ENCODE peak calls at places on chromosomes 1 and 21, in eight cellular contexts. O is pancreas, K is kidney epithelial cell, H is IMR-90, V is ovary, G is suprapubic skin, M is breast epithelium, I is colonic mucosa. J is an unnamed sample.

GRCh38 chr1:165892935-165893334 is 65.5 kb downstream of the UCK2 start:
- DNase-seq in G (no peak), V (no peak), K (no peak), O (no peak), M (no peak), H (no peak), I (no peak), J (no peak)

GRCh38 chr1:245965398-245965797 is 541.7 kb downstream of the SMYD3 start:
- DNase-seq in G (no peak), V (no peak), M (no peak), O (no peak), H (no peak), K (no peak), I (no peak), J (no peak)

GRCh38 chr1:914253-914890 is 9.4 kb upstream of the SAMD11 start:
- DNase-seq in I (no peak), V (no peak), H (no peak), O (peak; percentile 54), K (no peak), G (peak; percentile 45), M (no peak), J (no peak)

GRCh38 chr1:5937373-5937857 is 54.8 kb downstream of the NPHP4 start:
- DNase-seq in H (no peak), K (no peak), V (no peak), I (no peak), G (no peak), O (no peak), M (no peak), J (no peak)

GRCh38 chr1:22778842-22779520 is 68.3 kb downstream of the EPHB2 start:
- DNase-seq in I (no peak), M (no peak), V (peak; percentile 83), G (no peak), O (no peak), H (no peak), K (no peak), J (no peak)

GRCh38 chr21:41651830-41652229 is 115.0 kb downstream of the RIPK4 start:
- DNase-seq in M (no peak), K (no peak), V (no peak), G (peak; percentile 42), O (no peak), I (no peak), H (peak; percentile 46), J (no peak)

GRCh38 chr1:243447342-243447741 is 191.5 kb downstream of the SDCCAG8 start:
- DNase-seq in M (no peak), I (no peak), K (no peak), G (no peak), V (no peak), O (no peak), H (peak; percentile 62), J (no peak)

GRCh38 chr1:25031966-25032667 is 102.0 kb upstream of the RUNX3 start:
- DNase-seq in K (no peak), H (peak; percentile 63), O (no peak), I (no peak), G (no peak), M (no peak), V (no peak), J (no peak)

GRCh38 chr1:205849619-205850355 is at the start of gene PM20D1:
- DNase-seq in K (peak; percentile 87), H (peak; percentile 69), I (peak; percentile 72), O (peak; percentile 74), V (peak; percentile 79), M (peak; percentile 52), G (peak; percentile 84), J (peak; percentile 20)

GRCh38 chr21:29233611-29234540 is 64.8 kb upstream of the BACH1 start:
- DNase-seq in M (no peak), O (no peak), K (no peak), V (no peak), I (no peak), H (no peak), G (no peak), J (no peak)

GRCh38 chr1:50368179-50369007 is 54.9 kb downstream of the DMRTA2 start:
- DNase-seq in K (no peak), G (no peak), V (peak; percentile 44), M (no peak), H (peak; percentile 6), I (peak; percentile 48), O (peak; percentile 80), J (peak; percentile 2)

GRCh38 chr1:115320368-115320767 is 17.7 kb downstream of the NGF start:
- DNase-seq in I (no peak), G (no peak), H (no peak), V (no peak), M (no peak), O (no peak), K (no peak), J (no peak)

GRCh38 chr1:232334811-232335210 is 295.1 kb downstream of the SIPA1L2 start:
- DNase-seq in O (no peak), M (peak; percentile 54), H (no peak), I (no peak), G (no peak), K (no peak), V (no peak), J (no peak)

GRCh38 chr1:181319903-181320302 is 163.4 kb upstream of the CACNA1E start:
- DNase-seq in V (no peak), O (no peak), M (no peak), I (no peak), G (no peak), H (no peak), K (no peak), J (no peak)

GRCh38 chr1:108750476-108751191 is 4.2 kb downstream of the STXBP3 start:
- DNase-seq in M (no peak), V (no peak), O (no peak), K (peak; percentile 51), G (no peak), H (no peak), I (no peak), J (peak; percentile 12)

GRCh38 chr1:148307583-148308185 is 155.6 kb upstream of the NBPF11 start:
- DNase-seq in G (no peak), O (no peak), V (no peak), H (no peak), I (no peak), K (no peak), M (no peak), J (no peak)

GRCh38 chr1:185528084-185528656 is 206.0 kb upstream of the HMCN1 start:
- DNase-seq in I (no peak), H (no peak), M (no peak), G (no peak), V (no peak), K (no peak), O (no peak), J (no peak)

GRCh38 chr1:66206563-66207154 is 327.3 kb upstream of the SGIP1 start:
- DNase-seq in K (no peak), O (no peak), V (no peak), M (no peak), I (no peak), H (peak; percentile 32), G (no peak), J (no peak)

GRCh38 chr1:222104661-222105392 is 362.9 kb upstream of the DUSP10 start:
- DNase-seq in K (no peak), M (no peak), H (peak; percentile 34), I (no peak), V (no peak), O (no peak), G (no peak), J (no peak)

GRCh38 chr1:220924331-220924730 is 45.1 kb downstream of the HLX start:
- DNase-seq in I (no peak), O (no peak), G (no peak), M (no peak), H (no peak), V (no peak), K (no peak), J (no peak)

GRCh38 chr1:143698016-143698415 is 273.8 kb downstream of the FAM72C start:
- DNase-seq in V (no peak), O (peak; percentile 54), K (no peak), G (no peak), I (peak; percentile 77), M (no peak), H (no peak), J (no peak)

GRCh38 chr1:100785399-100786082 is 66.0 kb downstream of the VCAM1 start:
- DNase-seq in V (no peak), M (no peak), H (peak; percentile 74), O (no peak), K (no peak), G (no peak), I (no peak), J (peak; percentile 81)

GRCh38 chr21:15692711-15693110 is 37.1 kb upstream of the USP25 start:
- DNase-seq in O (no peak), G (no peak), M (no peak), V (no peak), H (peak; percentile 72), I (no peak), K (no peak), J (no peak)

GRCh38 chr1:244236101-244236500 is 185.0 kb downstream of the ZBTB18 start:
- DNase-seq in O (no peak), G (no peak), V (no peak), K (no peak), H (peak; percentile 55), I (no peak), M (no peak), J (no peak)

GRCh38 chr1:248857749-248858095 is 1.2 kb downstream of the ZNF692 start:
- DNase-seq in I (no peak), V (no peak), G (no peak), M (no peak), O (no peak), H (no peak), K (no peak), J (no peak)

GRCh38 chr1:41239988-41240610 is 2.0 kb downstream of the SCMH1 start:
- DNase-seq in M (no peak), V (no peak), G (no peak), I (no peak), O (no peak), H (peak; percentile 62), K (no peak), J (peak; percentile 19)
- H3K4me3 ChIP-seq in M (no peak overlapping the region), V (no peak overlapping the region), G (no peak overlapping the region), I (no peak overlapping the region), O (no peak overlapping the region), H (no peak overlapping the region), K (no peak overlapping the region), J (no peak overlapping the region)

GRCh38 chr1:18217398-18218043 is 109.9 kb downstream of the IGSF21 start:
- DNase-seq in O (no peak), H (peak; percentile 1), M (no peak), G (no peak), I (peak; percentile 63), V (no peak), K (no peak), J (no peak)
- TF ChIP-seq CTCF in O (no peak), H (no peak), M (no peak), G (no peak), I (peak; percentile 33), V (no peak), K (peak; percentile 30), J (peak; percentile 17)

DNA sequence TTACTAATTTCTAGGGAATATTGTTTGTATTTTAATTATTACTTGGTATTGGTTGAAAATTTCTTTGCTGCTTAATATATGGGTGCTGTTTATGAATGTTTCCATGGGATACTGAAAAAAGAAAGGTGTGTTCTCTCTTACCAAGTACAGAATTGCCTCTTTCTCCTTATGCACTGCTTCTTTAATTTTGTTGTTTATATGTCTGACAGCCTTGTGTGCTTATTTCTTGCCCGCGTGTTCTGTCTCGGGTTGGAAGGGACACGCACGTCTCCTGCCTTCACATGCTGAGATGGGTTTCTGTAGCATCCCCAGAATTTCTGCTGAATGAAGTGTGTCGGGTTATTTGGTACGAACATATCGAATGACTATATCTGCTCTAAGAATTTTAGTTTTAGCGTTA is 51.1 kb downstream of the AGPAT3 start:
- DNase-seq in H (no peak), K (no peak), V (no peak), G (no peak), M (no peak), O (no peak), I (no peak), J (no peak)
- H3K4me3 ChIP-seq in H (no peak overlapping the region), K (no peak overlapping the region), V (no peak overlapping the region), G (no peak overlapping the region), M (no peak overlapping the region), O (no peak overlapping the region), I (no peak overlapping the region), J (no peak overlapping the region)

GRCh38 chr1:29789221-29789909 is 553.0 kb downstream of the PTPRU start:
- DNase-seq in I (peak; percentile 7), O (no peak), G (no peak), K (peak; percentile 21), V (no peak), H (peak; percentile 23), M (no peak), J (no peak)
- TF ChIP-seq CTCF in I (no peak), O (no peak), G (no peak), K (no peak), V (no peak), H (no peak), M (no peak), J (peak; percentile 14)

J was measured in astrocyte of the cerebellum.